ENCODE peak calls at places on chromosomes 11 and 22, in four cellular contexts. One of them, this sample, is unnamed.

GRCh38 chr22:50157976-50158375 is 12.6 kb upstream of the PANX2 start:
- DNase-seq in WTC11: no peak
- DNase-seq in K562: no peak
- DNase-seq in HepG2: no peak
- DNase-seq in this sample: no peak

GRCh38 chr22:46008836-46009596 is 32.1 kb upstream of the WNT7B start:
- DNase-seq in WTC11: no peak
- DNase-seq in K562: no peak
- DNase-seq in HepG2: no peak
- DNase-seq in this sample: no peak

GRCh38 chr11:63277345-63277943 is 34.0 kb upstream of the SLC22A25 start:
- DNase-seq in WTC11: no peak
- DNase-seq in K562: no peak
- DNase-seq in HepG2: peak
- DNase-seq in this sample: no peak

GRCh38 chr11:43789700-43790443 is 90.8 kb upstream of the ALKBH3 start:
- DNase-seq in WTC11: no peak
- DNase-seq in K562: no peak
- DNase-seq in HepG2: no peak
- DNase-seq in this sample: no peak

GRCh38 chr22:20380486-20380885 is 13.5 kb upstream of the ZNF74 start:
- DNase-seq in WTC11: no peak
- DNase-seq in K562: peak
- DNase-seq in HepG2: no peak
- DNase-seq in this sample: no peak

GRCh38 chr11:76574406-76574805 is 96.1 kb downstream of the LRRC32 start:
- DNase-seq in WTC11: no peak
- DNase-seq in K562: no peak
- DNase-seq in HepG2: no peak
- DNase-seq in this sample: no peak

GRCh38 chr22:37275622-37276021 is 6.7 kb upstream of the CYTH4 start:
- DNase-seq in WTC11: no peak
- DNase-seq in K562: no peak
- DNase-seq in HepG2: no peak
- DNase-seq in this sample: no peak

GRCh38 chr11:77201991-77202841 is 74.2 kb downstream of the MYO7A start:
- DNase-seq in WTC11: no peak
- DNase-seq in K562: no peak
- DNase-seq in HepG2: no peak
- DNase-seq in this sample: no peak

GRCh38 chr11:59849129-59849528 is 3.8 kb upstream of the CBLIF start:
- DNase-seq in WTC11: no peak
- DNase-seq in K562: no peak
- DNase-seq in HepG2: no peak
- DNase-seq in this sample: no peak

GRCh38 chr11:128645968-128646367 is 47.9 kb upstream of the FLI1 start:
- DNase-seq in WTC11: no peak
- DNase-seq in K562: no peak
- DNase-seq in HepG2: no peak
- DNase-seq in this sample: no peak

DNA sequence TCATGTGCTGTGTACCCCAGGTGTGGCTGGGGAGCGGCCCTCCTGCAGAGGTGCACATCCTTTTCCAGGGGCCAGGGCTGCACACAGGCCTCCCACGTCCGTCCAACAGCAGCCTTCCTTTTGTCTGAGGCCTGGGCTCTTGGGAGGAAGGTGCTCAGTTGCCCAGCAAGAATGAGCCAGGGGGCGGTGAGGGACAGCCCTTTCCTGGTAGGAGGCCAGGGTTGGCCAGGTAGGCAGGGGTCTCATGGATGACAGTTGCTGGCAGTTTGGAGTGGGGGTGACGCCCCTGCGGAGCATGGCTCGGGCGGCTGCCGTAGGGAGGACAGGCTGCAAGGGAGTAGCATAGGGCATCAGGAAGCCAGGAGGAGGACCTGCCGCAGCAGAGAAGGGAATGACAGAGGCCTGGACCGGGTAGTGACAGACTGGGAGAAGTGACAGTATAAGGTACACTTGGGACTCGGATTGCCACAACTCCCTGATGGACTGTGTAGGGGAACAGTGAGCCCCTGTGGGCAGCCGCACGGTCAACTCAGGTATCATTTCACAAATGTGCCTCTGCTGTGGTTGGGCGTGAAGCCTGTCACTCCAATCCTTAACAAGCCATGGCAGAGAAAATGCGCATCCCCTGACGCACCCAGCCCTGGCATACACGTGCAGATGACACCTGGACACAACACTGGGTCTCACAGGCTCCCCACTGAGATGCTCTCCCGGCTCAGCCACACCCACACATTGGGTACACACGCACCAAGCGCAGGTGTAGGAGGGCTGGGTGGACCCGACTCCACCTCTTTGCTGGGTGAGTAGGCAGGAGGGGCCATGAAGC is 79.7 kb downstream of the DGCR2 start:
- DNase-seq in WTC11: no peak
- DNase-seq in K562: no peak
- DNase-seq in HepG2: no peak
- DNase-seq in this sample: no peak
- TF ChIP-seq NR2C2 in WTC11: no peak
- TF ChIP-seq NR2C2 in K562: peak
- TF ChIP-seq NR2C2 in HepG2: no peak
- TF ChIP-seq NR2C2 in this sample: no peak

DNA sequence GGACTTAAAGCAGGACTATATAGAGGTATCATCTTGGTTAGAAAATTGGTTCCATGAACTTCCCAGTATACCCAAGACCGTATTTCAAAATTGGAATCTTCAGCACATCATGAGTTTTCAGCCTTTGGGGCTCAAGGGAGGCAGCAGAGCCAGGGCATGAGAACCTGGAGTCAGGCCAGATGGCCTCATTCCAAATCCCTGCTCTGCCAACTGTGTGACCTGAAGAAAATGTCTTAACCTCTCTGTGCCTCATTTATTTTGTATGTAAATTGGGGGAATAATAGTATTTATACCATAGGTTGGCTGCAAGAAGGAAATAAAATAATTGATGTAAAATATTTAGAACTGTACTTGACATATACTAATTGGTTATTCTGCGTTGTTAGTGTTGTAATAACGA is 987.6 kb downstream of the TBC1D22A start:
- DNase-seq in WTC11: no peak
- DNase-seq in K562: no peak
- DNase-seq in HepG2: no peak
- DNase-seq in this sample: no peak
- TF ChIP-seq NR2C2 in WTC11: no peak
- TF ChIP-seq NR2C2 in K562: no peak
- TF ChIP-seq NR2C2 in HepG2: no peak
- TF ChIP-seq NR2C2 in this sample: no peak

DNA sequence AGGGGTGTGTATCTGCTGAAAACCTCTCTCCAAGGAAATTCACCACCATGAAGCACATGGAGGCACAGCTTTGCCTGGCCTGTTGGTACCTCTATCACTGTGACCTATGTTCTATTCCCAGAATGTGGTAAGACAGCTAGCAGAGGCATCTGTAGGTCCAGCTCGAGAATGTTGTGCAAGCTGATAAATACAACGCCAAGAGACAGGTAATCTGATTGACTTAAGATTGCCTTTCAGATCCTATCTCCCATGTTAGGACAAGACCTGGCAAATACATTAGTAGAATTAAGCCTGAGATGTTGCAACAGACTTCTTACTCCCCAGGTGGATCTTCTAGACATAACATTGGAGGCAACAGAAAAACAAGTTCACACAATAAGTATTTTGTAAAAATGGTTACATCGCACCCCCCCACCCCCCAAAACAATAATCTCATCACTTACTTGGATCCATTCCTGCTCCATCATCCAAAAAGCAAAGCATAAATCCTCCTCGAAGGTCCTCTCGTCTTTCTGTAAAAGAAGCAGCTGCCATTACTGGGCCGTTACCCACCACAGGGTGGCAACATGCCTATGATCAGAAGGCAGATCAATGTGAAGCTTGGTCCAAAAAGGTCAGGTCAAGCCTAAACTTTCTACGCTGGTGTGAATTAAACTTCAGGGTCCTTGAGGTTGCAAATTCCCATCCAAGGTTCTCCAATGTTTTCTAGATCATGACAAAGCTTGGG is 18.5 kb downstream of the MORC2 start:
- DNase-seq in WTC11: no peak
- DNase-seq in K562: no peak
- DNase-seq in HepG2: no peak
- DNase-seq in this sample: no peak
- TF ChIP-seq NR2C2 in WTC11: no peak
- TF ChIP-seq NR2C2 in K562: no peak
- TF ChIP-seq NR2C2 in HepG2: no peak
- TF ChIP-seq NR2C2 in this sample: no peak

GRCh38 chr11:80388536-80388935 is 947.7 kb upstream of the TENM4 start:
- DNase-seq in WTC11: no peak
- DNase-seq in K562: no peak
- DNase-seq in HepG2: no peak
- DNase-seq in this sample: no peak

GRCh38 chr11:80379620-80380278 is 938.9 kb upstream of the TENM4 start:
- DNase-seq in WTC11: no peak
- DNase-seq in K562: no peak
- DNase-seq in HepG2: no peak
- DNase-seq in this sample: no peak

GRCh38 chr11:80388133-80388532 is 947.3 kb upstream of the TENM4 start:
- DNase-seq in WTC11: no peak
- DNase-seq in K562: no peak
- DNase-seq in HepG2: no peak
- DNase-seq in this sample: no peak

GRCh38 chr11:80383655-80384054 is 942.8 kb upstream of the TENM4 start:
- DNase-seq in WTC11: no peak
- DNase-seq in K562: no peak
- DNase-seq in HepG2: no peak
- DNase-seq in this sample: no peak
- TF ChIP-seq NR2C2 in WTC11: no peak
- TF ChIP-seq NR2C2 in K562: no peak
- TF ChIP-seq NR2C2 in HepG2: no peak
- TF ChIP-seq NR2C2 in this sample: no peak

GRCh38 chr11:23314162-23314561 is 453.9 kb upstream of the CCDC179 start:
- DNase-seq in WTC11: no peak
- DNase-seq in K562: no peak
- DNase-seq in HepG2: no peak
- DNase-seq in this sample: no peak

GRCh38 chr11:23313001-23313400 is 452.7 kb upstream of the CCDC179 start:
- DNase-seq in WTC11: no peak
- DNase-seq in K562: no peak
- DNase-seq in HepG2: no peak
- DNase-seq in this sample: no peak

GRCh38 chr11:23311986-23312940 is 452.0 kb upstream of the CCDC179 start:
- DNase-seq in WTC11: no peak
- DNase-seq in K562: no peak
- DNase-seq in HepG2: no peak
- DNase-seq in this sample: no peak

GRCh38 chr11:23310276-23310675 is 450.0 kb upstream of the CCDC179 start:
- DNase-seq in WTC11: no peak
- DNase-seq in K562: no peak
- DNase-seq in HepG2: no peak
- DNase-seq in this sample: no peak
- TF ChIP-seq NR2C2 in WTC11: no peak
- TF ChIP-seq NR2C2 in K562: no peak
- TF ChIP-seq NR2C2 in HepG2: no peak
- TF ChIP-seq NR2C2 in this sample: no peak

GRCh38 chr11:88036701-88037100 is 138.5 kb downstream of the RAB38 start:
- DNase-seq in WTC11: no peak
- DNase-seq in K562: no peak
- DNase-seq in HepG2: no peak
- DNase-seq in this sample: no peak
- TF ChIP-seq NR2C2 in WTC11: no peak
- TF ChIP-seq NR2C2 in K562: no peak
- TF ChIP-seq NR2C2 in HepG2: no peak
- TF ChIP-seq NR2C2 in this sample: no peak

DNA sequence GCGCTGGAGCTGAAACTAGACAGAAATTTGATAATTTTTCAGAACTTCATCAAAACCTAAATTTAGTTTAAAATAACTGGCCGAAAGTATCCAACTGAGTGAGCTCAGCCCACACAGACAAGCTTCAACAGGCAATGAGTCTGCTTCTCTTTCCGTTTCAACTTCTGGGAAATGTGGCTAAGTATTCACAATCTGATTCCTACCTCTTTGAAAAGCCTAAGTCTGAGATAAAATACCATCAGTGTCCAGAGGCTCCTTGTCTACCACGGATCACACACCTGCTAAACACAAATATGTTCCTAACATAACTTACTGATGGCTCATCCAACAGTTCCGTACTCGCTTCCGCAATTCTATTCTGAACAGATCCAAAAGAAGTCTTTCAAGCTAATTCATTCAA is 8.5 kb downstream of the SIK3 start:
- DNase-seq in WTC11: no peak
- DNase-seq in K562: no peak
- DNase-seq in HepG2: no peak
- DNase-seq in this sample: no peak
- TF ChIP-seq NR2C2 in WTC11: no peak
- TF ChIP-seq NR2C2 in K562: no peak
- TF ChIP-seq NR2C2 in HepG2: no peak
- TF ChIP-seq NR2C2 in this sample: no peak

DNA sequence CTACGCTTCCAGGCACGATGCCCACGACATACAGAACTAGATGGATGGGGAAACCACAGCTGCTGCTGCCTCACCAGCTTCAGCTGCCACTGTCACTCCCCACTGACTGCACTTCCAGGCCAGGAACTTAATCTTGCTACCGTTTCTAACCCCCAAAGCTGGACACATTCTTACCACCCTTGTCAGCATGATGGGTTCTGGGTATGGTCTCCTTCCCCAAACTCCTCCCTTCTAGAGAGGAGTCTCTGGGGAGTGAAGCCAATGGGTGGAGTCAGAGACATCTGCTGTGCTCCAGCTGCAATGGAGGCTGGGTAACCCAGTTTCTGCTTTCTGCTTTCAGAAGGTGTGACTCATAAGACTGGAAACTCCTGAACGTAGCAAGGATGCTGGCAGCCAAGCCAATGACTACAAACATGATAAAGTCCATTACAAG is 87.0 kb upstream of the THY1 start:
- DNase-seq in WTC11: no peak
- DNase-seq in K562: no peak
- DNase-seq in HepG2: no peak
- DNase-seq in this sample: peak
- TF ChIP-seq NR2C2 in WTC11: no peak
- TF ChIP-seq NR2C2 in K562: no peak
- TF ChIP-seq NR2C2 in HepG2: no peak
- TF ChIP-seq NR2C2 in this sample: no peak

This sample was measured in GM12878.